ENCODE peak calls at places on chromosomes 7 and 10, in six cellular contexts. L, Q, K, D, M and O are unnamed samples. For H3K4me1, the result is how much of the 10 kb centered on the place peaks cover.

GRCh38 chr7:50756180-50756579 is 26.5 kb downstream of the GRB10 start:
- DNase-seq in M (no peak), Q (no peak), D (no peak), L (no peak), K (no peak), O (no peak)

GRCh38 chr10:28585076-28585475 is 52.2 kb downstream of the WAC start:
- DNase-seq in L (no peak), K (no peak), D (no peak), Q (no peak), M (no peak), O (no peak)

GRCh38 chr7:108605582-108606173 is 36.0 kb downstream of the DNAJB9 start:
- DNase-seq in Q (no peak), M (no peak), L (no peak), K (no peak), D (no peak), O (no peak)

GRCh38 chr7:134174797-134175261 is 47.7 kb downstream of the LRGUK start:
- DNase-seq in M (no peak), D (peak), Q (no peak), K (no peak), L (no peak), O (peak)

GRCh38 chr10:127774771-127775559 is 38.0 kb downstream of the FOXI2 start:
- DNase-seq in M (no peak), D (no peak), L (no peak), Q (no peak), K (no peak), O (no peak)

GRCh38 chr10:7248148-7248547 is 162.7 kb downstream of the SFMBT2 start:
- DNase-seq in D (no peak), L (no peak), M (no peak), Q (no peak), K (no peak), O (no peak)

GRCh38 chr7:106570948-106571418 is 90.0 kb downstream of the CCDC71L start:
- DNase-seq in L (no peak), K (no peak), Q (no peak), D (no peak), M (no peak), O (no peak)

GRCh38 chr7:137682596-137682995 is 164.2 kb downstream of the DGKI start:
- DNase-seq in D (peak), Q (no peak), L (no peak), K (no peak), M (no peak), O (no peak)

GRCh38 chr7:39749177-39749576 is 125.8 kb downstream of the RALA start:
- DNase-seq in Q (no peak), D (peak), L (no peak), M (no peak), K (no peak), O (no peak)

GRCh38 chr10:49569031-49569765 is 30.3 kb upstream of the ERCC6 start:
- DNase-seq in M (no peak), D (peak), Q (no peak), L (no peak), K (no peak), O (no peak)

GRCh38 chr10:98115388-98115787 is 19.1 kb upstream of the R3HCC1L start:
- DNase-seq in M (no peak), K (no peak), L (no peak), D (no peak), Q (no peak), O (no peak)

GRCh38 chr7:103879411-103879810 is 110.0 kb downstream of the RELN start:
- DNase-seq in K (no peak), Q (no peak), M (no peak), L (no peak), D (no peak), O (no peak)

GRCh38 chr7:18018296-18019205 is 9.1 kb downstream of the PRPS1L1 start:
- DNase-seq in M (no peak), L (no peak), K (no peak), D (no peak), Q (no peak), O (no peak)

GRCh38 chr10:22058195-22058594 is 54.7 kb upstream of the DNAJC1 start:
- DNase-seq in M (no peak), K (no peak), D (peak), L (no peak), Q (no peak), O (no peak)

GRCh38 chr10:43208147-43209063 is 58.5 kb downstream of the RASGEF1A start:
- DNase-seq in K (peak), M (peak), Q (no peak), L (peak), D (no peak), O (no peak)

GRCh38 chr10:80277016-80277415 is 12.4 kb downstream of the MAT1A start:
- DNase-seq in M (no peak), L (no peak), Q (peak), K (no peak), D (no peak), O (no peak)

GRCh38 chr10:11625019-11625735 is 13.7 kb upstream of the USP6NL start:
- DNase-seq in D (no peak), M (no peak), L (no peak), Q (no peak), K (no peak), O (no peak)

GRCh38 chr10:8581521-8582225 is 527.2 kb downstream of the GATA3 start:
- DNase-seq in K (no peak), D (no peak), Q (no peak), M (no peak), L (no peak), O (no peak)

GRCh38 chr7:108348913-108349312 is 107.3 kb downstream of the NRCAM start:
- DNase-seq in L (no peak), D (peak), Q (no peak), M (no peak), K (no peak), O (no peak)

GRCh38 chr10:117609095-117609821 is 66.7 kb downstream of the EMX2 start:
- DNase-seq in D (peak), K (peak), M (no peak), L (peak), Q (no peak), O (peak)

GRCh38 chr10:22630229-22631174 is 83.9 kb downstream of the PIP4K2A start:
- DNase-seq in D (peak), Q (no peak), L (no peak), K (no peak), M (no peak), O (no peak)

GRCh38 chr10:62025134-62025794 is 123.8 kb downstream of the ARID5B start:
- DNase-seq in L (no peak), M (no peak), D (no peak), K (no peak), Q (no peak), O (no peak)

GRCh38 chr7:126026421-126027088 is 1096.9 kb upstream of the POT1 start:
- DNase-seq in L (no peak), K (no peak), M (no peak), D (no peak), Q (no peak), O (no peak)

GRCh38 chr7:157674027-157674714 is 337.4 kb downstream of the DNAJB6 start:
- DNase-seq in L (no peak), Q (no peak), M (peak), D (no peak), K (no peak), O (peak)

GRCh38 chr7:154843670-154844237 is 159.2 kb downstream of the PAXIP1 start:
- DNase-seq in Q (no peak), M (no peak), D (no peak), L (no peak), K (no peak), O (no peak)

GRCh38 chr7:151367304-151367703 is 25.7 kb downstream of the NUB1 start:
- DNase-seq in Q (no peak), M (no peak), D (peak), K (no peak), L (no peak), O (no peak)

GRCh38 chr10:124417846-124418725 is 637 bp downstream of the OAT start:
- DNase-seq in M (peak), K (peak), Q (peak), D (peak), L (peak), O (peak)

GRCh38 chr7:121456785-121457359 is 60.8 kb upstream of the FAM3C start:
- DNase-seq in M (no peak), Q (peak), D (no peak), L (no peak), K (no peak), O (no peak)

GRCh38 chr10:96858706-96859050 is 26.6 kb downstream of the LCOR start:
- DNase-seq in L (no peak), K (no peak), Q (no peak), M (no peak), D (no peak), O (no peak)

GRCh38 chr7:135976312-135977019 is 693 bp downstream of the MTPN start:
- DNase-seq in L (peak), D (no peak), Q (peak), K (no peak), M (no peak), O (no peak)

GRCh38 chr7:99116151-99116550 is 27.8 kb downstream of the SMURF1 start:
- DNase-seq in M (no peak), K (no peak), L (no peak), Q (no peak), D (no peak), O (no peak)

GRCh38 chr7:102914585-102914984 is 1.8 kb downstream of the LRRC17 start:
- DNase-seq in L (no peak), M (no peak), D (peak), Q (peak), K (peak), O (peak)

GRCh38 chr10:11434323-11434722 is 177.1 kb downstream of the USP6NL start:
- DNase-seq in M (peak), D (no peak), L (no peak), K (no peak), Q (no peak), O (no peak)

GRCh38 chr7:40057292-40057691 is 77.1 kb downstream of the MPLKIP start:
- DNase-seq in D (peak), Q (peak), K (no peak), L (no peak), M (no peak), O (no peak)

GRCh38 chr10:125778556-125778955 is 2.9 kb upstream of the MMP21 start:
- DNase-seq in D (no peak), M (no peak), K (no peak), L (no peak), Q (no peak), O (no peak)

GRCh38 chr7:2445898-2446555 is 30.2 kb downstream of the GRIFIN start:
- DNase-seq in D (no peak), Q (no peak), K (peak), M (no peak), L (no peak), O (no peak)

GRCh38 chr7:20647908-20648776 is 32.7 kb downstream of the ABCB5 start:
- DNase-seq in M (no peak), L (no peak), D (peak), K (no peak), Q (no peak), O (no peak)

GRCh38 chr7:5437987-5438386 is 14.4 kb upstream of the TNRC18 start:
- DNase-seq in K (no peak), Q (no peak), D (no peak), M (no peak), L (no peak), O (no peak)

GRCh38 chr7:159117366-159118219 is 27.1 kb downstream of the VIPR2 start:
- DNase-seq in D (no peak), M (peak), L (peak), Q (no peak), K (no peak), O (no peak)

GRCh38 chr10:100353770-100354485 is 6.9 kb downstream of the SCD start:
- DNase-seq in Q (no peak), L (no peak), M (no peak), D (no peak), K (no peak), O (no peak)
- TF ChIP-seq CTCF in Q (no peak), L (no peak), M (no peak), D (no peak), K (no peak), O (no peak)

DNA sequence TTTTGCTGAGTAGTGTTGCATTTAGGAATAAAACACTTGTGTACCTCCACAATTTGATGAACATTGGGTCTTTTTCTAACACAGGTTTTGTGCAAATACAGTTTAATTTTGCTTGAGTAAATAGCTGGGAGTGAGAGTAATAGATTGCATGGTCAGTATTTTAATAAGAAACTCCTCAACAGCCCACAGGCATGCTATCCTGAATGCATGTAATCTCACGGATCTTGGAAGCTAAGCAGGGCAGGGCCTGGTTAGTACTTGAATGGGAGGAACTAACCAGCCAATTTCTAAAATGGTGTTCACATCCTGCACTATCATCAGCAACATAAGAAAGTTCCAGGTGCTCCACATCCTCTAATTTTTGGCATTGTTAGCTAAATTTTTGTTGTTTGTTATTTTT is 685.4 kb upstream of the MBL2 start:
- DNase-seq in L (no peak), K (no peak), M (no peak), Q (no peak), D (no peak), O (no peak)
- H3K4me1 ChIP-seq in L (under half), K (under half), M (under half), Q (under half), D (under half), O (under half)

DNA sequence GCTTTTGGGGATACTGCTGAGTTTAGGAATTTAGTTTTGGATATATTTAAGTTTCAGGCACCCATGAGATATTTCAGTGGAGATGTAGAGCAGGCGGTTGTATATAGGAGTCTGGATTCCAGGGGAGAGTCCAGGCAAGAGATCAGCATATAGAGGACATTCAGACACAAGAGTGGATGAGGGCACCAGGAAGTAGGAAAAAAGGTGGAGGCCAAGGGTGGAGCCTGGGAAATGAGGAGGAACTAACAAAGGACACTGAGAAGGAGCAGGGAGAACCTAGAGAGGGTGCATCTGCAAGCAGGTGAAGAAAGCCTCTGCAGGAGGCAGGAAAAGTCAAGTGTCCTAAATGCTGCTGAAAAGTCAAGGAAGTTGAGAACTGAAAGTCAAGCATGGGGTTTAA is 13.1 kb upstream of the PDLIM1 start:
- DNase-seq in M (no peak), L (no peak), D (no peak), K (no peak), Q (peak), O (no peak)
- TF ChIP-seq CTCF in M (no peak), L (no peak), D (no peak), K (no peak), Q (no peak), O (no peak)

DNA sequence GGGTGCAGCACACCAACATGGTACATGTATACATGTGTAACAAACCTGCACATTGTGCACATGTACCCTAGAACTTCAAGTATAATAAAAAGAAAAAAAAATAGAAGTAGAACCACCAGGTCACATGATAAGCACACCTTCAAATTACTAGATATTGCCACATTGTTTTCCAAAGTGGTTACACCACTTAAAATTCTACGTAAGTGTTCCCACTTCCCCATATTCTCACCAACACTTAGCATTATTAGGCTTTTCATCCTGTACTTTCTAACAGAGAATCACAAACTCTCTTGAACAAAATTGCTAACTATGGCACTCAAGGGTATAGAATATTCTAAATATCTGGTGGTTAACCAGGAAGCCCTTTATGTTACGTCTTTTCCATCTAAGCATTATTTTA is 22.6 kb downstream of the SH3PXD2A start:
- DNase-seq in D (no peak), M (no peak), K (no peak), L (no peak), Q (no peak), O (no peak)
- H3K4me1 ChIP-seq in D (half or more), M (under half), K (under half), L (half or more), Q (under half), O (half or more)

DNA sequence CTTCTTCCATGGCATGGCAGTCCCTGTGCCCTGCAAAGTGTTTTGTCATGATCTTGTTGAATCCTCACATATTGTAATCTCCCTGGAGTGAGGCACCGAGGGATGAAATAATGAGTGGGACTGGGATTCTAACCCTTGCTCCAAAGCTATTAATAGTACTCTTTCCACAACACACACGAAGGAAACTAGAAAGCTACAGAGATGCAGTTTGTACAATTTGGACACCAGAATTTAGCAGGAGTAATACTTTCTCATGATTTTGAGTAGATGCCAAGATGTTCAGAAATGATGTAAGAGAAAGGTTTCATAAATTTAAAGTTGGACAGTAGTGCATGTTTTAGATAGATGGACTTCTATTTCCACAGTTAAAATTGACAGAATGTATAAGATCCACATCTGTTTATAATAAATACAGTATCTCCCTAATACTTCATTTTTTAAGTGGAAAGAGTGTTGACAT is 46.4 kb downstream of the PRR15 start:
- DNase-seq in M (no peak), D (peak), K (no peak), Q (no peak), L (no peak), O (no peak)
- TF ChIP-seq CTCF in M (no peak), D (no peak), K (no peak), Q (no peak), L (no peak), O (no peak)

GRCh38 chr7:55568613-55569268 is 3.6 kb downstream of the VOPP1 start:
- DNase-seq in L (no peak), K (no peak), Q (no peak), M (no peak), D (peak), O (no peak)
- H3K4me1 ChIP-seq in L (half or more), K (under half), Q (under half), M (under half), D (under half), O (half or more)

DNA sequence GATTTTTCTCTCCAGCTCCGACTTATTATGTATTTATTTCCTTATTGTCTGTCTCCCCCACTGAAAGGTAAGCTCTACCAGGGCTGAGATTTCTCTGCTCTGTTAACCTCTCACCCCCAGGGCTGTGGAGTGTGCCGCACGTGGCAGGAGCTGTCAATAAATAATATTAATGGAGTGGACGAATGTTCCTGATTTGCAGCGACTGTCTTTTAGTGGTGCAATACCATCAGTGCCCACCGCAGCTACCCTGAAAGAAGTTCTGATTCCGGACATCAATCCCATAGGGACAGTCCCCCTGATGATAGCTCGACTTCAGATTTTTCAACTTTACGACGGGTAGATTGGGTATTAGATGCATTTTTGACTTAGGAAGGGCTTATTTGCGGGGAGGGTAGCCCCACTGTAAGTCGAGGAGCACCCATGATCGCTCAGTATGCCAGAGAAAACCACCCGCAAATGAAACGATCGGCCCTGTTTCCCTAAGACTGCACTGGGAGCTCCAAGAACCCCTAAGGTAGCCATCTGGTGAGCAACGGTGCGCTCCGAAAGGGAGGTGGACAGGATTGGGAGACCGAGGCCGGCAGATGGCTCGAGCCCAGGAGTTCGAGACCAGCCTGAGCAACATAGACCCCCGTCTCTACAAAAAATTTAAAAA is 986 bp upstream of the PPP2R2D start:
- DNase-seq in K (no peak), L (no peak), Q (no peak), M (no peak), D (no peak), O (no peak)
- TF ChIP-seq CTCF in K (no peak), L (no peak), Q (no peak), M (no peak), D (no peak), O (no peak)

DNA sequence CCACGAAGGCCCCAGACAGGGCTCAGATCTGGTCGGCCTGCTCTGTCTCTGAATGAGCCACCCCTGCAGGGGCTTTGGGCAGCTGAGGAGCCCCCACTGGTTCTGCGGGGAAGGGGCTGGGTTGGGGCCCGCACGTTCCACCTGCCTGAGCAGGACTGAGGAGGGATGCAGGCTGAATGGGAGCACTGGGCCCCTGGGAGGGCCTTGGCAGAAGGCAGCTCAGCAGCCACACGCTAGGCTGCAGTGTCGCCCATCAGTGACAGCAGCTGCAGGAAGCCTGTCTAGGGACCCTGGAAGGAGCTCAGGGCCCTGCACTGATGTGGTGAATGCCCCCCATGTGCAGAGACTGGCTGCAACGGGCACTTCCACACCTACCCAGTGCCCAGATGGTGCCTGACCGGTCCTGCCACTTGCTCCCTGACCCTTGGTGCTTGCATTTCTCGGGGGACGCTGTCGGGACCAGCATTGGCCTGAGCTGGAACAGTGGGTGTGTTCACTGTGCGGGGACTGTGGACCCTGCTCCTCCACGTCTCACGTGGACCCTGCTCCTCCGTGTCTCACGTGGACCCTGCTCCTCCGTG is 27.2 kb upstream of the KNDC1 start:
- DNase-seq in D (no peak), M (no peak), K (no peak), L (peak), Q (no peak), O (no peak)
- H3K4me1 ChIP-seq in D (under half), M (under half), K (under half), L (under half), Q (under half), O (under half)

DNA sequence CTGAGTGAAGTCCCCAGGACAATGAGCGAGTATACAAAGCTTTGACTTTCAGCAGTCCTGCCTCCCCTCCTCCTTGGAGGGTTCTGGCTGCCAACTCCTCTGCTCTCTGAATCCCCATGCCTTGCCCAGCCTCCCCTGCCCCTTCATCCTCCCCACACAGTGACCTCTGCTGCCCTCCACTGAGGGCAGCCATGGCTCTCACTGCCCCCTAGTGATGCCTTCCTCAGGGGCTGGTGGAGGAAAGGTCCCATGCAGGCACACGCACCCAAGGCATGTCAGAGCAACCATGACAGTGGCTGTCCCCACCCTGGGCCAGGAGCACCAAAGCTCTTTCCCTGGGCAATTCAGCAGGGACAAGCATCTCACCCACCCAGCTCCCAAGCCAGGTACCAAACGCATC is 40.9 kb downstream of the FRMPD2 start:
- DNase-seq in K (no peak), M (no peak), D (no peak), Q (no peak), L (no peak), O (no peak)
- TF ChIP-seq CTCF in K (no peak), M (no peak), D (no peak), Q (no peak), L (no peak), O (no peak)